ENCODE peak calls at places on chromosomes 4 and X, in four cellular contexts. D, Q, T and O are unnamed samples.

GRCh38 chr4:147863111-147863747 is 131.3 kb downstream of the ARHGAP10 start:
- DNase-seq in D (no peak), Q (no peak), T (no peak), O (no peak)

GRCh38 chr4:1887065-1887464 is 15.9 kb downstream of the NSD2 start:
- DNase-seq in D (no peak), Q (no peak), T (no peak), O (no peak)

GRCh38 chr4:169399976-169400767 is 129.4 kb upstream of the SH3RF1 start:
- DNase-seq in D (no peak), Q (no peak), T (no peak), O (no peak)

GRCh38 chr4:39587881-39588280 is 50.8 kb downstream of the SMIM14 start:
- DNase-seq in D (no peak), Q (no peak), T (no peak), O (no peak)

GRCh38 chrX:85611926-85612325 is 232.5 kb upstream of the POF1B start:
- DNase-seq in D (no peak), Q (no peak), T (no peak), O (no peak)

GRCh38 chr4:6625256-6625655 is 15.2 kb upstream of the MRFAP1 start:
- DNase-seq in D (no peak), Q (no peak), T (no peak), O (no peak)

GRCh38 chr4:70956570-70957210 is 36.8 kb upstream of the DCK start:
- DNase-seq in D (no peak), Q (no peak), T (no peak), O (no peak)

GRCh38 chrX:41946973-41947612 is 23.7 kb upstream of the CASK start:
- DNase-seq in D (no peak), Q (no peak), T (no peak), O (no peak)

GRCh38 chr4:59223292-59223941 is 1976.7 kb upstream of the ADGRL3 start:
- DNase-seq in D (no peak), Q (no peak), T (no peak), O (no peak)

GRCh38 chr4:6605114-6605513 is 30.1 kb downstream of the MAN2B2 start:
- DNase-seq in D (no peak), Q (no peak), T (no peak), O (no peak)

GRCh38 chr4:48944659-48945290 is 38.2 kb upstream of the OCIAD2 start:
- DNase-seq in D (no peak), Q (no peak), T (peak), O (no peak)

GRCh38 chr4:15805583-15806517 is 27.7 kb downstream of the CD38 start:
- DNase-seq in D (no peak), Q (no peak), T (peak), O (peak)

GRCh38 chr4:74117024-74117534 is 18.1 kb upstream of the CXCL2 start:
- DNase-seq in D (peak), Q (peak), T (peak), O (peak)

GRCh38 chr4:158169516-158169915 is 3.3 kb downstream of the GASK1B start:
- DNase-seq in D (no peak), Q (no peak), T (no peak), O (no peak)

GRCh38 chr4:122733805-122734155 is 1.3 kb downstream of the BBS12 start:
- DNase-seq in D (no peak), Q (no peak), T (no peak), O (no peak)

GRCh38 chrX:47556045-47556623 is 4.9 kb upstream of the ARAF start:
- DNase-seq in D (peak), Q (peak), T (peak), O (peak)

GRCh38 chrX:137427813-137428212 is 138.1 kb upstream of the ZIC3 start:
- DNase-seq in D (no peak), Q (no peak), T (no peak), O (no peak)

GRCh38 chrX:11089802-11090201 is 21.3 kb upstream of the HCCS start:
- DNase-seq in D (no peak), Q (no peak), T (no peak), O (no peak)

GRCh38 chrX:29422034-29422433 is 793.3 kb upstream of the MAGEB2 start:
- DNase-seq in D (no peak), Q (no peak), T (no peak), O (no peak)

GRCh38 chr4:121822796-121823504 is 733 bp downstream of the CCNA2 start:
- DNase-seq in D (no peak), Q (no peak), T (peak), O (no peak)

GRCh38 chr4:142656178-142656577 is 189.9 kb downstream of the INPP4B start:
- DNase-seq in D (no peak), Q (no peak), T (no peak), O (no peak)

GRCh38 chr4:8766610-8767009 is 105.0 kb downstream of the HMX1 start:
- DNase-seq in D (no peak), Q (peak), T (no peak), O (no peak)

GRCh38 chr4:8664031-8664805 is 71.7 kb downstream of the CPZ start:
- DNase-seq in D (no peak), Q (no peak), T (no peak), O (no peak)

GRCh38 chrX:70452143-70452733 is 7.6 kb downstream of the DLG3 start:
- DNase-seq in D (no peak), Q (peak), T (peak), O (peak)

GRCh38 chrX:3244203-3244743 is 102.2 kb downstream of the MXRA5 start:
- DNase-seq in D (no peak), Q (no peak), T (no peak), O (no peak)

GRCh38 chrX:42975906-42976305 is 197.9 kb upstream of the PPP1R2C start:
- DNase-seq in D (no peak), Q (no peak), T (no peak), O (no peak)

GRCh38 chr4:158371158-158371557 is 150.5 kb upstream of the RXFP1 start:
- DNase-seq in D (no peak), Q (no peak), T (no peak), O (no peak)

GRCh38 chrX:39749728-39750127 is 348.0 kb downstream of the BCOR start:
- DNase-seq in D (no peak), Q (no peak), T (no peak), O (no peak)

GRCh38 chrX:115030635-115031034 is 13.2 kb upstream of the IL13RA2 start:
- DNase-seq in D (no peak), Q (no peak), T (peak), O (no peak)

GRCh38 chrX:11557120-11557519 is 108.6 kb downstream of the ARHGAP6 start:
- DNase-seq in D (no peak), Q (no peak), T (no peak), O (no peak)

GRCh38 chrX:114635986-114636385 is 52.1 kb downstream of the HTR2C start:
- DNase-seq in D (no peak), Q (no peak), T (peak), O (no peak)

GRCh38 chr4:61740950-61741638 is 541.0 kb downstream of the ADGRL3 start:
- DNase-seq in D (no peak), Q (no peak), T (no peak), O (no peak)

GRCh38 chr4:48237996-48238645 is 31.5 kb downstream of the TEC start:
- DNase-seq in D (no peak), Q (no peak), T (no peak), O (no peak)

GRCh38 chr4:187128226-187128625 is 404.6 kb upstream of the FAT1 start:
- DNase-seq in D (no peak), Q (no peak), T (no peak), O (peak)

GRCh38 chr4:8224596-8225289 is 25.7 kb downstream of the SH3TC1 start:
- DNase-seq in D (no peak), Q (peak), T (no peak), O (no peak)

GRCh38 chr4:121277194-121278105 is 103.4 kb downstream of the QRFPR start:
- DNase-seq in D (no peak), Q (no peak), T (no peak), O (no peak)

GRCh38 chr4:34720563-34720962 is 1523.8 kb downstream of the ARAP2 start:
- DNase-seq in D (no peak), Q (no peak), T (no peak), O (no peak)